ENCODE peak calls at places on chromosomes 7 and 10, in six cellular contexts. One of them, this sample, is unnamed.

GRCh38 chr10:26534384-26534783 is 96.2 kb downstream of the APBB1IP start:
- DNase-seq in right lobe of liver: no peak
- DNase-seq in kidney: no peak
- DNase-seq in A549: peak; percentile 28
- DNase-seq in cardiac muscle cell: no peak
- DNase-seq in CD8-positive, alpha-beta T cell: no peak
- DNase-seq in this sample: peak; percentile 54

GRCh38 chr7:69365588-69366241 is 232.6 kb upstream of the AUTS2 start:
- DNase-seq in cardiac muscle cell: peak; percentile 12
- DNase-seq in A549: peak; percentile 77
- DNase-seq in right lobe of liver: no peak
- DNase-seq in kidney: no peak
- DNase-seq in CD8-positive, alpha-beta T cell: no peak
- DNase-seq in this sample: no peak

GRCh38 chr7:80876894-80877414 is 41.9 kb downstream of the SEMA3C start:
- DNase-seq in kidney: no peak
- DNase-seq in cardiac muscle cell: peak; percentile 20
- DNase-seq in right lobe of liver: no peak
- DNase-seq in CD8-positive, alpha-beta T cell: no peak
- DNase-seq in A549: peak; percentile 62
- DNase-seq in this sample: no peak

GRCh38 chr10:96576277-96576980 is 10.4 kb downstream of the TM9SF3 start:
- DNase-seq in A549: no peak
- DNase-seq in right lobe of liver: no peak
- DNase-seq in kidney: no peak
- DNase-seq in cardiac muscle cell: no peak
- DNase-seq in CD8-positive, alpha-beta T cell: no peak
- DNase-seq in this sample: no peak

GRCh38 chr10:3906511-3907111 is 121.6 kb upstream of the KLF6 start:
- DNase-seq in kidney: no peak
- DNase-seq in A549: no peak
- DNase-seq in cardiac muscle cell: no peak
- DNase-seq in right lobe of liver: no peak
- DNase-seq in CD8-positive, alpha-beta T cell: no peak
- DNase-seq in this sample: no peak

GRCh38 chr10:16520900-16521299 is 779 bp downstream of the C1QL3 start:
- DNase-seq in CD8-positive, alpha-beta T cell: peak; percentile 14
- DNase-seq in kidney: peak; percentile 79
- DNase-seq in A549: no peak
- DNase-seq in cardiac muscle cell: peak; percentile 33
- DNase-seq in right lobe of liver: no peak
- DNase-seq in this sample: no peak

GRCh38 chr10:52071814-52072213 is 242.3 kb upstream of the DKK1 start:
- DNase-seq in kidney: no peak
- DNase-seq in A549: no peak
- DNase-seq in CD8-positive, alpha-beta T cell: no peak
- DNase-seq in right lobe of liver: no peak
- DNase-seq in cardiac muscle cell: no peak
- DNase-seq in this sample: no peak

GRCh38 chr7:5423844-5424688 is 432 bp upstream of the TNRC18 start:
- DNase-seq in right lobe of liver: peak; percentile 94
- DNase-seq in kidney: peak; percentile 97
- DNase-seq in CD8-positive, alpha-beta T cell: peak; percentile 46
- DNase-seq in cardiac muscle cell: peak; percentile 100
- DNase-seq in A549: peak; percentile 98
- DNase-seq in this sample: no peak

GRCh38 chr7:152617056-152617455 is 58.9 kb downstream of the XRCC2 start:
- DNase-seq in right lobe of liver: no peak
- DNase-seq in cardiac muscle cell: peak; percentile 14
- DNase-seq in kidney: no peak
- DNase-seq in A549: no peak
- DNase-seq in CD8-positive, alpha-beta T cell: no peak
- DNase-seq in this sample: no peak

GRCh38 chr10:131109746-131110145 is 201.8 kb downstream of the TCERG1L start:
- DNase-seq in A549: no peak
- DNase-seq in cardiac muscle cell: no peak
- DNase-seq in CD8-positive, alpha-beta T cell: no peak
- DNase-seq in kidney: peak; percentile 67
- DNase-seq in right lobe of liver: no peak
- DNase-seq in this sample: no peak

GRCh38 chr7:129784783-129785456 is 167.8 kb downstream of the UBE2H start:
- DNase-seq in CD8-positive, alpha-beta T cell: no peak
- DNase-seq in A549: no peak
- DNase-seq in right lobe of liver: peak; percentile 72
- DNase-seq in kidney: no peak
- DNase-seq in cardiac muscle cell: no peak
- DNase-seq in this sample: no peak

GRCh38 chr7:12684186-12684585 is 3.2 kb upstream of the ARL4A start:
- DNase-seq in right lobe of liver: no peak
- DNase-seq in A549: no peak
- DNase-seq in CD8-positive, alpha-beta T cell: no peak
- DNase-seq in kidney: no peak
- DNase-seq in cardiac muscle cell: no peak
- DNase-seq in this sample: no peak

GRCh38 chr7:105583061-105583460 is 1.8 kb upstream of the EFCAB10 start:
- DNase-seq in cardiac muscle cell: no peak
- DNase-seq in right lobe of liver: no peak
- DNase-seq in A549: no peak
- DNase-seq in CD8-positive, alpha-beta T cell: no peak
- DNase-seq in kidney: no peak
- DNase-seq in this sample: no peak

GRCh38 chr7:32298403-32299132 is 191.6 kb downstream of the LSM5 start:
- DNase-seq in cardiac muscle cell: peak; percentile 6
- DNase-seq in CD8-positive, alpha-beta T cell: no peak
- DNase-seq in A549: no peak
- DNase-seq in kidney: peak; percentile 71
- DNase-seq in right lobe of liver: no peak
- DNase-seq in this sample: no peak

GRCh38 chr7:6652446-6653011 is 15.4 kb downstream of the ZNF316 start:
- DNase-seq in A549: no peak
- DNase-seq in kidney: no peak
- DNase-seq in CD8-positive, alpha-beta T cell: no peak
- DNase-seq in cardiac muscle cell: no peak
- DNase-seq in right lobe of liver: no peak
- DNase-seq in this sample: no peak

GRCh38 chr7:99371376-99371920 is 3.1 kb upstream of the ARPC1B start:
- DNase-seq in right lobe of liver: no peak
- DNase-seq in cardiac muscle cell: no peak
- DNase-seq in A549: no peak
- DNase-seq in kidney: no peak
- DNase-seq in CD8-positive, alpha-beta T cell: no peak
- DNase-seq in this sample: no peak

GRCh38 chr7:130899638-130900401 is 165.8 kb upstream of the KLF14 start:
- DNase-seq in A549: no peak
- DNase-seq in kidney: no peak
- DNase-seq in right lobe of liver: peak; percentile 80
- DNase-seq in CD8-positive, alpha-beta T cell: no peak
- DNase-seq in cardiac muscle cell: no peak
- DNase-seq in this sample: no peak

GRCh38 chr10:10792681-10793080 is 225.0 kb upstream of the CELF2 start:
- DNase-seq in kidney: no peak
- DNase-seq in A549: no peak
- DNase-seq in CD8-positive, alpha-beta T cell: no peak
- DNase-seq in right lobe of liver: no peak
- DNase-seq in cardiac muscle cell: peak; percentile 93
- DNase-seq in this sample: no peak

GRCh38 chr7:30225863-30226361 is 58.5 kb upstream of the ZNRF2 start:
- DNase-seq in A549: no peak
- DNase-seq in kidney: peak; percentile 88
- DNase-seq in CD8-positive, alpha-beta T cell: no peak
- DNase-seq in cardiac muscle cell: peak; percentile 82
- DNase-seq in right lobe of liver: peak; percentile 62
- DNase-seq in this sample: no peak

GRCh38 chr7:67564978-67565377 is 568.3 kb downstream of the TYW1 start:
- DNase-seq in CD8-positive, alpha-beta T cell: no peak
- DNase-seq in A549: no peak
- DNase-seq in right lobe of liver: no peak
- DNase-seq in kidney: no peak
- DNase-seq in cardiac muscle cell: no peak
- DNase-seq in this sample: no peak

GRCh38 chr7:120981888-120982615 is 6.5 kb upstream of the CPED1 start:
- DNase-seq in right lobe of liver: no peak
- DNase-seq in kidney: no peak
- DNase-seq in cardiac muscle cell: peak; percentile 67
- DNase-seq in A549: no peak
- DNase-seq in CD8-positive, alpha-beta T cell: no peak
- DNase-seq in this sample: no peak

GRCh38 chr7:102288285-102288930 is 1.7 kb downstream of the SH2B2 start:
- DNase-seq in A549: no peak
- DNase-seq in cardiac muscle cell: no peak
- DNase-seq in kidney: no peak
- DNase-seq in CD8-positive, alpha-beta T cell: no peak
- DNase-seq in right lobe of liver: no peak
- DNase-seq in this sample: no peak

DNA sequence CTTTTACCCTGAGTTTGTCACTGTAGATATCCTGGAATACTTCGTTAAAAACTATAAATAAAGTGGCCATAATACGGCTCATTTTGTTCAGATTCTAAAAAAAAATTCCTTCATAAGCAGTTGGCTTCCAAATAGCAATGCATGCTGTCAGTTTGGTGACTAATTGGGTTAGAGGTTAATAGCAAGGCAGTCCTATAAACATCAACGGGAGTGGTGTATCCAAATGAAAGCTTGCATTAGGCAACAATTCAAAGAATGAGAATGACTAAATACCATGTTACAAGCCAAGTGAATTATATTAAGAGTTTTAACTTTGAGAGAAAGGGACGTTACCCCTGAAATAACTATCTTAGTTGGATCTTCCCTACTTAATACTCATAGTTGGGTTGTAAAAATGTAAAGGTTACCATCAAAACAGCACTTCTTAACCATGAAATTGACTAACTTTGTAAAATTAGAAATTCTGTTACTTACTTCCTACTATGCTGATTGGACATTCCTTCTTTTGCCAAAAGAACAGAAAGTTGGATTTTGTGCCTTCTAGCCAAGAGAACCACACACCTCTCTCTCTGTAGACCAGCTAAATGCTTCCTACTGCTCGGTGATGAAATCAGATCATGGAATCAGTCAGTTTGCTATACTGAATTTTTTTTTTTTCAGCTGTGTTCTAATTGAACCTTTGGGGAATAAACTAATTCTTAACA is 98.0 kb downstream of the KAT6B start:
- DNase-seq in cardiac muscle cell: peak; percentile 93
- DNase-seq in kidney: no peak
- DNase-seq in right lobe of liver: no peak
- DNase-seq in CD8-positive, alpha-beta T cell: no peak
- DNase-seq in A549: peak; percentile 28
- DNase-seq in this sample: no peak
- H3K4me3 ChIP-seq in cardiac muscle cell: no peak overlapping the region
- H3K4me3 ChIP-seq in kidney: no peak overlapping the region
- H3K4me3 ChIP-seq in right lobe of liver: no peak overlapping the region
- H3K4me3 ChIP-seq in CD8-positive, alpha-beta T cell: no peak overlapping the region
- H3K4me3 ChIP-seq in A549: no peak overlapping the region
- H3K4me3 ChIP-seq in this sample: no peak overlapping the region

GRCh38 chr10:123996302-123996701 is 97.1 kb downstream of the CHST15 start:
- DNase-seq in CD8-positive, alpha-beta T cell: no peak
- DNase-seq in cardiac muscle cell: no peak
- DNase-seq in right lobe of liver: peak; percentile 45
- DNase-seq in kidney: no peak
- DNase-seq in A549: no peak
- DNase-seq in this sample: no peak
- H3K4me1 ChIP-seq in CD8-positive, alpha-beta T cell: peaks cover 10% of the 10 kb centered on the region
- H3K4me1 ChIP-seq in cardiac muscle cell: no peaks in the 10 kb centered on the region
- H3K4me1 ChIP-seq in right lobe of liver: no peaks in the 10 kb centered on the region
- H3K4me1 ChIP-seq in kidney: no peaks in the 10 kb centered on the region
- H3K4me1 ChIP-seq in A549: peaks cover 27% of the 10 kb centered on the region
- H3K4me1 ChIP-seq in this sample: peaks cover 1% of the 10 kb centered on the region

GRCh38 chr7:21426286-21426957 is 1.5 kb upstream of the SP4 start:
- DNase-seq in CD8-positive, alpha-beta T cell: no peak
- DNase-seq in right lobe of liver: no peak
- DNase-seq in kidney: no peak
- DNase-seq in A549: no peak
- DNase-seq in cardiac muscle cell: peak; percentile 31
- DNase-seq in this sample: peak; percentile 25
- H3K4me3 ChIP-seq in CD8-positive, alpha-beta T cell: peak overlapping the region; percentile 60
- H3K4me3 ChIP-seq in right lobe of liver: peak overlapping the region; percentile 83
- H3K4me3 ChIP-seq in kidney: peak overlapping the region; percentile 95
- H3K4me3 ChIP-seq in A549: peak overlapping the region; percentile 52
- H3K4me3 ChIP-seq in cardiac muscle cell: peak overlapping the region; percentile 34
- H3K4me3 ChIP-seq in this sample: peak overlapping the region; percentile 6

GRCh38 chr10:79172881-79173280 is 104.1 kb downstream of the ZMIZ1 start:
- DNase-seq in right lobe of liver: no peak
- DNase-seq in cardiac muscle cell: no peak
- DNase-seq in CD8-positive, alpha-beta T cell: no peak
- DNase-seq in A549: no peak
- DNase-seq in kidney: no peak
- DNase-seq in this sample: no peak
- H3K4me1 ChIP-seq in right lobe of liver: no peaks in the 10 kb centered on the region
- H3K4me1 ChIP-seq in cardiac muscle cell: peaks cover 18% of the 10 kb centered on the region
- H3K4me1 ChIP-seq in CD8-positive, alpha-beta T cell: no peaks in the 10 kb centered on the region
- H3K4me1 ChIP-seq in A549: peaks cover 58% of the 10 kb centered on the region
- H3K4me1 ChIP-seq in kidney: peaks cover 51% of the 10 kb centered on the region
- H3K4me1 ChIP-seq in this sample: no peaks in the 10 kb centered on the region

GRCh38 chr10:103533827-103534226 is 40.3 kb downstream of the NEURL1 start:
- DNase-seq in kidney: no peak
- DNase-seq in A549: no peak
- DNase-seq in right lobe of liver: no peak
- DNase-seq in CD8-positive, alpha-beta T cell: no peak
- DNase-seq in cardiac muscle cell: no peak
- DNase-seq in this sample: no peak
- H3K4me3 ChIP-seq in kidney: no peak overlapping the region
- H3K4me3 ChIP-seq in A549: no peak overlapping the region
- H3K4me3 ChIP-seq in right lobe of liver: no peak overlapping the region
- H3K4me3 ChIP-seq in CD8-positive, alpha-beta T cell: no peak overlapping the region
- H3K4me3 ChIP-seq in cardiac muscle cell: no peak overlapping the region
- H3K4me3 ChIP-seq in this sample: no peak overlapping the region

GRCh38 chr7:46848944-46849343 is 733.0 kb downstream of the TNS3 start:
- DNase-seq in A549: no peak
- DNase-seq in CD8-positive, alpha-beta T cell: no peak
- DNase-seq in right lobe of liver: no peak
- DNase-seq in cardiac muscle cell: no peak
- DNase-seq in kidney: no peak
- DNase-seq in this sample: no peak

GRCh38 chr7:46847126-46847525 is 734.8 kb downstream of the TNS3 start:
- DNase-seq in kidney: no peak
- DNase-seq in A549: no peak
- DNase-seq in CD8-positive, alpha-beta T cell: no peak
- DNase-seq in cardiac muscle cell: no peak
- DNase-seq in right lobe of liver: no peak
- DNase-seq in this sample: no peak

GRCh38 chr7:46853451-46853850 is 728.5 kb downstream of the TNS3 start:
- DNase-seq in CD8-positive, alpha-beta T cell: no peak
- DNase-seq in A549: no peak
- DNase-seq in cardiac muscle cell: peak; percentile 62
- DNase-seq in right lobe of liver: no peak
- DNase-seq in kidney: no peak
- DNase-seq in this sample: no peak

GRCh38 chr7:46852795-46853194 is 729.1 kb downstream of the TNS3 start:
- DNase-seq in kidney: no peak
- DNase-seq in A549: no peak
- DNase-seq in CD8-positive, alpha-beta T cell: no peak
- DNase-seq in right lobe of liver: no peak
- DNase-seq in cardiac muscle cell: no peak
- DNase-seq in this sample: no peak

GRCh38 chr7:46850563-46851325 is 731.2 kb downstream of the TNS3 start:
- DNase-seq in cardiac muscle cell: no peak
- DNase-seq in A549: no peak
- DNase-seq in kidney: no peak
- DNase-seq in CD8-positive, alpha-beta T cell: no peak
- DNase-seq in right lobe of liver: no peak
- DNase-seq in this sample: no peak
- H3K4me1 ChIP-seq in cardiac muscle cell: no peaks in the 10 kb centered on the region
- H3K4me1 ChIP-seq in A549: no peaks in the 10 kb centered on the region
- H3K4me1 ChIP-seq in kidney: no peaks in the 10 kb centered on the region
- H3K4me1 ChIP-seq in CD8-positive, alpha-beta T cell: no peaks in the 10 kb centered on the region
- H3K4me1 ChIP-seq in right lobe of liver: no peaks in the 10 kb centered on the region
- H3K4me1 ChIP-seq in this sample: no peaks in the 10 kb centered on the region

This sample was measured in iPS DF 6.9.